ENCODE peak calls at places on chromosomes 1 and 21, in six cellular contexts. X is NB4, O is prostate gland, F is uterus, K is heart left ventricle, S is testis. Z is an unnamed sample.

GRCh38 chr1:224510880-224511645 is 76.5 kb upstream of the WDR26 start:
- DNase-seq in X (peak), O (no peak), F (no peak), K (no peak), S (no peak), Z (peak)

GRCh38 chr1:80533178-80533577 is 1267.6 kb upstream of the ADGRL2 start:
- DNase-seq in X (no peak), O (no peak), F (no peak), K (no peak), S (no peak), Z (no peak)

GRCh38 chr1:234559152-234559916 is 50.6 kb downstream of the IRF2BP2 start:
- DNase-seq in X (peak), O (no peak), F (peak), K (no peak), S (no peak), Z (no peak)

GRCh38 chr1:85451236-85451830 is 13.6 kb downstream of the DDAH1 start:
- DNase-seq in X (no peak), O (no peak), F (no peak), K (no peak), S (no peak), Z (no peak)

GRCh38 chr1:167824163-167824794 is 89.7 kb downstream of the ADCY10 start:
- DNase-seq in X (no peak), O (no peak), F (no peak), K (no peak), S (no peak), Z (peak)

GRCh38 chr1:179883040-179883501 is 986 bp downstream of the TOR1AIP1 start:
- DNase-seq in X (no peak), O (peak), F (no peak), K (no peak), S (no peak), Z (no peak)

GRCh38 chr1:51792864-51793263 is 85.7 kb downstream of the NRDC start:
- DNase-seq in X (peak), O (no peak), F (no peak), K (no peak), S (no peak), Z (no peak)

GRCh38 chr21:42336065-42336464 is 14.7 kb downstream of the TFF2 start:
- DNase-seq in X (no peak), O (no peak), F (no peak), K (no peak), S (no peak), Z (no peak)

GRCh38 chr21:28207776-28208175 is 784.9 kb downstream of the LTN1 start:
- DNase-seq in X (no peak), O (no peak), F (no peak), K (no peak), S (no peak), Z (no peak)

GRCh38 chr1:32953495-32953894 is 11.1 kb downstream of the RNF19B start:
- DNase-seq in X (no peak), O (no peak), F (no peak), K (no peak), S (no peak), Z (no peak)

GRCh38 chr1:52603680-52604501 is 1.7 kb downstream of the GPX7 start:
- DNase-seq in X (no peak), O (no peak), F (no peak), K (no peak), S (peak), Z (no peak)

GRCh38 chr1:185546029-185546428 is 188.2 kb upstream of the HMCN1 start:
- DNase-seq in X (no peak), O (no peak), F (no peak), K (no peak), S (no peak), Z (no peak)

GRCh38 chr1:167043752-167044488 is 46.3 kb downstream of the GPA33 start:
- DNase-seq in X (peak), O (peak), F (peak), K (peak), S (peak), Z (peak)

GRCh38 chr1:17229379-17229778 is 19.5 kb upstream of the PADI3 start:
- DNase-seq in X (no peak), O (no peak), F (no peak), K (no peak), S (no peak), Z (no peak)

GRCh38 chr1:8463144-8463927 is 145.4 kb downstream of the SLC45A1 start:
- DNase-seq in X (no peak), O (peak), F (peak), K (peak), S (peak), Z (peak)

GRCh38 chr1:89519779-89520358 is 4.8 kb upstream of the LRRC8B start:
- DNase-seq in X (peak), O (peak), F (no peak), K (no peak), S (peak), Z (peak)

GRCh38 chr1:45954401-45954847 is 151.0 kb downstream of the MAST2 start:
- DNase-seq in X (peak), O (peak), F (no peak), K (no peak), S (no peak), Z (no peak)

GRCh38 chr1:87826639-87827345 is 498.1 kb downstream of the LMO4 start:
- DNase-seq in X (peak), O (no peak), F (peak), K (peak), S (peak), Z (peak)

GRCh38 chr21:15616864-15617574 is 112.8 kb upstream of the USP25 start:
- DNase-seq in X (no peak), O (no peak), F (peak), K (no peak), S (no peak), Z (no peak)

GRCh38 chr1:109084563-109085517 is 5.7 kb upstream of the TMEM167B start:
- DNase-seq in X (peak), O (no peak), F (no peak), K (no peak), S (no peak), Z (peak)

GRCh38 chr1:162904579-162904978 is 43.6 kb upstream of the CCDC190 start:
- DNase-seq in X (no peak), O (no peak), F (no peak), K (peak), S (no peak), Z (no peak)

GRCh38 chr1:118160825-118161224 is 24.2 kb downstream of the SPAG17 start:
- DNase-seq in X (no peak), O (no peak), F (no peak), K (no peak), S (no peak), Z (no peak)

GRCh38 chr1:81760487-81761097 is 40.1 kb upstream of the ADGRL2 start:
- DNase-seq in X (no peak), O (no peak), F (no peak), K (no peak), S (no peak), Z (no peak)

GRCh38 chr1:8409107-8409506 is 91.2 kb downstream of the SLC45A1 start:
- DNase-seq in X (peak), O (no peak), F (no peak), K (no peak), S (no peak), Z (peak)

GRCh38 chr1:151130837-151131586 is 15.4 kb downstream of the SEMA6C start:
- DNase-seq in X (no peak), O (peak), F (peak), K (peak), S (peak), Z (peak)

GRCh38 chr1:22654692-22655091 is 1.7 kb downstream of the C1QB start:
- DNase-seq in X (no peak), O (no peak), F (no peak), K (no peak), S (no peak), Z (no peak)

GRCh38 chr1:232766224-232766890 is 38.9 kb upstream of the MAP10 start:
- DNase-seq in X (peak), O (no peak), F (peak), K (no peak), S (no peak), Z (no peak)

GRCh38 chr21:44057960-44058651 is 46.0 kb downstream of the TRAPPC10 start:
- DNase-seq in X (no peak), O (no peak), F (no peak), K (no peak), S (no peak), Z (no peak)

GRCh38 chr1:17834561-17835100 is 79.5 kb downstream of the ACTL8 start:
- DNase-seq in X (no peak), O (no peak), F (no peak), K (no peak), S (no peak), Z (no peak)

GRCh38 chr1:68081775-68082283 is 31.4 kb upstream of the DIRAS3 start:
- DNase-seq in X (no peak), O (no peak), F (no peak), K (no peak), S (no peak), Z (no peak)

GRCh38 chr1:98468111-98468717 is 193.3 kb upstream of the SNX7 start:
- DNase-seq in X (peak), O (no peak), F (no peak), K (no peak), S (no peak), Z (peak)

GRCh38 chr1:36612881-36613280 is 130.2 kb upstream of the CSF3R start:
- DNase-seq in X (no peak), O (no peak), F (no peak), K (no peak), S (peak), Z (no peak)
- TF ChIP-seq POLR2A in X (no peak), O (no peak), F (no peak), K (no peak), S (no peak), Z (no peak)

DNA sequence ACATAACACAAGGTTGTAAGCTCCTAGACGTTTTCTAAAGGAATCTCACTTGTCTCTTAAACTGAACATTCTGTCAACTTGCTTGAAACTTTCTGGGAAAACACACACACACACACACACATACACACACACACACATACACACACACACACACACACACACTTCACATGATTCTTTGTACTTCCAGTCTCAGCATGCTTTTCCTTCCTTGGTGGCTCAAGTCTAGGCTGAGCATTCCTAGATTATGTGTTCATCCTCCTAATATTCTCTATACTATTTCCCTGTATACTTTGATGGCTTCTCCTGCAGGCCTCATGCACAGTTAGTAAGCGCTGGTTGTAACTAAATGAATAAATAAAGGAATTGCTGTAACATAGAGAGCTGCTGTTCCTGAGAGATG is 372.1 kb downstream of the PTPRC start:
- DNase-seq in X (no peak), O (no peak), F (no peak), K (no peak), S (no peak), Z (no peak)
- TF ChIP-seq POLR2A in X (no peak), O (no peak), F (no peak), K (no peak), S (no peak), Z (no peak)

GRCh38 chr21:17730782-17731181 is 88.4 kb downstream of the C21orf91 start:
- DNase-seq in X (peak), O (no peak), F (no peak), K (no peak), S (no peak), Z (no peak)
- TF ChIP-seq POLR2A in X (no peak), O (no peak), F (no peak), K (no peak), S (no peak), Z (no peak)

GRCh38 chr1:154784924-154785531 is 85.1 kb downstream of the KCNN3 start:
- DNase-seq in X (no peak), O (no peak), F (no peak), K (no peak), S (no peak), Z (no peak)
- TF ChIP-seq POLR2A in X (no peak), O (no peak), F (no peak), K (no peak), S (no peak), Z (no peak)

GRCh38 chr1:220094016-220094911 is at the start of gene IARS2:
- DNase-seq in X (peak), O (peak), F (peak), K (peak), S (peak), Z (peak)

GRCh38 chr1:220092694-220093093 is 1.2 kb upstream of the IARS2 start:
- DNase-seq in X (no peak), O (no peak), F (no peak), K (no peak), S (no peak), Z (no peak)

GRCh38 chr1:220084460-220084859 is 5.1 kb downstream of the BPNT1 start:
- DNase-seq in X (no peak), O (no peak), F (no peak), K (no peak), S (no peak), Z (no peak)

GRCh38 chr1:220093361-220094015 is 444 bp upstream of the IARS2 start:
- DNase-seq in X (no peak), O (no peak), F (no peak), K (no peak), S (no peak), Z (no peak)

GRCh38 chr1:220089650-220090556 is at the start of gene BPNT1:
- DNase-seq in X (peak), O (peak), F (peak), K (peak), S (peak), Z (peak)
- TF ChIP-seq POLR2A in X (peak), O (peak), F (peak), K (peak), S (no peak), Z (peak)

DNA sequence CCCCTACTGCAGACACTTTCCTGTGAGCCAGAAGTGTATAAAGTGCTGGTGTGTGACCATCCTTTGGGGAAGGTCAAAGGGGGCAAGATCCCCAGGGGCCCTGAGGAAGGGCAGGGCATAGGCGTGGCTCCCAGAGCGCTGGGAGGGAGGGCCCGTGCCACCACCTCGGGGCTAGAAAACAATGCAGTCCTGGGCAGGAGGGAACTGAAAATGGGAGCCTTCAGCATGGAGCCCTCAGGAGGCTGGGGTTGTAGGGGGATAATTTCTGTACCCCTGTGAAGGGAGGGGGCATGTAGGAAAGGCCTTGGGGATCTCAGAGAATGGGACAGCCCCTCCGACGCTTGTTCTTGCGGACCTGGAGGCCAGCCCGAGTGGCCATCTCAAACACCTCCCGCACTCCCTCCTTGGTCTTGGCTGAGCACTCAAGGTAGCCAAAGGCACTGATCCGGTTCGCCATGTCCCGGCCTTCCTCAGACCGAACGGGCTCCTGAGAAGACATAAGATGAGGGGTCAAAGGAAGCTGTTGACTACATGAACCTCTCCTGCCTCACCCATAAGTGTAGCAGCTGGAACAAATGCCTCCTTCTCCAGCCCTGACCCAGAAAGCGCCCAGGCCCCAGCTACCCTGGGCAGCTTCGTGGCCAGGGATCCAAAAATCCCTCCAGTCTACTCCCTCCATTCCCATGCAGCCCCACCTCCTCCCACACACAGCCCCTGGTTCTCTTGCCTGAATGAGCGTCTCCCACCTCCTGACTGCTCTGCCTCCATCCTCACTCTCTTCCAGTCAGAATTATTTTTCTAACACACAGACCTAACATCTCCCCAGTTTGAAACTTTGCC is 5.5 kb downstream of the RHOC start:
- DNase-seq in X (no peak), O (no peak), F (peak), K (peak), S (no peak), Z (no peak)
- TF ChIP-seq POLR2A in X (no peak), O (no peak), F (no peak), K (no peak), S (no peak), Z (no peak)

DNA sequence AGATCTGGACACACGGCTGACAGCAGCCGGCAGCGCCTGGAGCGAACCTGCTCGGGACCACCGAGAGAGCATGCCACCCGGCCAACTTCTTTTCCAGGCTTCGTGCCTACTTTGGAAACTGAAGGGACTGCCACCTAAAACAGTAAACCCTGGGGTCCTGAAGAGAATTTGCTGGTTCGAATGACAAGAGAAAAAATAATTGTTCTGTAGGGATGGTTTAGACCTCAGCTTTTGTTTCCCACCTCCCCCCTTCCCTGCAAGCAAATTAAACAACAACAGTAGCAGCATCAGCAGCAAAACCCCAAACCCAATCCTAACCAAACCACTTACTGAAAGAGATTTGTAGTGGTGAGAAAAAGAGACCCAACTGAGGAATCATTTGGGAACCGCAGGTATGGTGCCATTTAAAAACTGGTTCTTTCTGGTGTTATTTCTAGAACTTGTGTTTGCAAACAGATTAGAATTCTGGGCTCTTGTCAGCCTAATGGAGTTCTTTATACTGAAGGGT is 105.6 kb downstream of the LEPR start:
- DNase-seq in X (no peak), O (no peak), F (no peak), K (no peak), S (no peak), Z (peak)
- TF ChIP-seq POLR2A in X (no peak), O (no peak), F (no peak), K (no peak), S (no peak), Z (no peak)

DNA sequence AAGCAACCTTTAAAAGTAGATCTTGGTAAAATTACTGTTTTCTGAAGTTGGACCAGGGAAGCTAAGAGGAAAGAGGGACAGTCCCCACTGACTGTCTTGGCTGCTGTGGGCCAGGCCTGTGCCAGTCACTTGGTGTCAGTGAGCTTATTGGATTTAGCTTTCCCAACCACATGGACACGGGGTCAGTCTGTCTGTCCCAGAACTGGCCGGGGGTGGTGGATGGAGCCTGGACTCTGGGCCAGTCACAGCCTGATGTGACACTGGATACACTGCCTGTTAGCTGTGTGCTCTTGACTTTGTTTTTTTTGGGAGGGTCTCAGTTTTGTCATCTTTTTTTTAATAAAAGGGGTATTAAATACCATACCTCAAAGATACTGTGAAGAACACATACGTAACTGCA is 96.7 kb downstream of the GALNT2 start:
- DNase-seq in X (no peak), O (no peak), F (no peak), K (peak), S (peak), Z (no peak)
- TF ChIP-seq POLR2A in X (no peak), O (no peak), F (no peak), K (no peak), S (no peak), Z (no peak)

DNA sequence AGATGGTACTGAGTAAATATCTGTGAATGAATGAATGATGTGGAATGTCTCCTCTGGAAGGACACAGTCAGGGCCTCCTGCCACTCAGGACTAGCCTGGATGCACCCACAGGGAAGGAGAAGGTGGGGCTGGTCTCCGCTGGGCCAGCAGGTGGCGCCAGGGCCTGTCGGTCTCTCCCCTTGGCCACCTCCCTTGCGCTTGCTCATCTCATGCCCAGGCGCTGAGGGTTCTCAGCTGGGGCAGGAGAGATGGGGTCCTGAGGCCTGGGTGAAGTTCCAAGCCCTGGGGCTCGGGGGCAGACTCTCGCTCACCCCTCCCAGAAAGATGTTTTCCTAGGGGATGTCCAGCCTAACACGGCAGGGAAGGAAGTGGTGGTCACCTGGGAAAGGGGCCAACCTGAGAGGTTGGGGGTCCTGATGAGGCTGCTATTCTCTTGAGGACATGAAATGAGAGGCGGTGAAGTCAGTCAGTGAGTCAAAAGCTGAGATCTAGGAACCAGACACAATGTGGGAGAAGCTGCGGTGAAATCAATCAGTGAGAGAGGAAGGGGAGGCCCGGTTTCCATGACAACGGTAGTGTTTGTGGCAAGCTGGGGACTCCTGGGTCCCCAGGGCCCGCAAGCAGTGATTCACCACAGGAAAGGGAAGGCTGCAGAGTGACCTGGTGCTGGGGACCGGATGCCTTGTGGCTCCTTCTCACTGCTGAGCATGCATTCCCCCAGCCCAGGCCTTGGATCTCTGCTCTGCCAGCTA is 14.6 kb upstream of the MEX3A start:
- DNase-seq in X (peak), O (peak), F (peak), K (peak), S (peak), Z (peak)
- TF ChIP-seq POLR2A in X (no peak), O (no peak), F (peak), K (no peak), S (no peak), Z (no peak)

Z was measured in erythroblast.